ENCODE peak calls at places on chromosome 22, in eight cellular contexts. N, F, X, I, B, V, P and T are unnamed samples.

GRCh38 chr22:24208012-24208749 is 26.9 kb downstream of the SUSD2 start:
- DNase-seq in B (no peak), V (peak), N (no peak), F (peak), I (no peak), P (no peak), X (peak), T (no peak)

GRCh38 chr22:41178425-41178975 is 26.6 kb upstream of the L3MBTL2 start:
- DNase-seq in I (no peak), P (no peak), B (no peak), X (no peak), F (no peak), N (no peak), V (no peak), T (no peak)

GRCh38 chr22:25566812-25567211 is 2.3 kb downstream of the GRK3 start:
- DNase-seq in N (no peak), B (no peak), X (no peak), V (no peak), I (no peak), F (no peak), P (no peak), T (no peak)

GRCh38 chr22:37197451-37198289 is 9.6 kb upstream of the C1QTNF6 start:
- DNase-seq in N (no peak), X (peak), I (no peak), V (no peak), B (no peak), P (no peak), F (peak), T (no peak)

GRCh38 chr22:46127556-46127955 is 22.8 kb upstream of the PPARA start:
- DNase-seq in X (no peak), P (no peak), B (no peak), N (no peak), V (no peak), F (no peak), I (no peak), T (no peak)

GRCh38 chr22:36644333-36644757 is 59.2 kb downstream of the CACNG2 start:
- DNase-seq in F (peak), X (peak), N (peak), B (no peak), P (peak), I (no peak), V (no peak), T (peak)

GRCh38 chr22:26972281-26972680 is 314.9 kb downstream of the MIAT start:
- DNase-seq in N (no peak), P (no peak), V (no peak), B (no peak), X (no peak), F (no peak), I (no peak), T (no peak)

GRCh38 chr22:36017661-36018091 is 10.9 kb downstream of the RBFOX2 start:
- DNase-seq in I (no peak), F (no peak), N (no peak), V (no peak), X (no peak), P (no peak), B (no peak), T (no peak)

GRCh38 chr22:26161746-26162145 is 7.5 kb upstream of the SEZ6L start:
- DNase-seq in B (no peak), V (no peak), F (no peak), I (no peak), P (no peak), X (no peak), N (no peak), T (no peak)

GRCh38 chr22:17271711-17272451 is 52.6 kb upstream of the ADA2 start:
- DNase-seq in F (no peak), B (no peak), N (no peak), I (no peak), V (no peak), P (no peak), X (no peak), T (no peak)

DNA sequence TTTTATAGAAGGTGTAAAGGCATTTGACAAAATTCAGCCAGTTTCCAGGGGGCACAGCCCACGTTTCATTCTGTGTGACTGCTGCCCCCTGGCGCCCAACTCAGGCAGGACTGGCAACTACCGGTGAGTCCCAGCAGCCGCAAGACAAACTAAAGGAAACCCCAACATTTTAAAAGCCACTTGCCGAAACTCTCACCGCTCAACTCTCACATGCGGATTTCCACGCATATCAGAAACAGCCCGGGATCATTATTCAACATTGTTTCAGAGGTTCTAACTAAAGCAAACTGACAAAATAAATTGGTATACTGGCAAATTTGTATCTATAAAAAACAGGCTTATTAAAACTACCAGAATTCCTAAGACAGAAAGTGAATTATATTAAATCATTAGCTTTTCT is 48.2 kb downstream of the MORC2 start:
- DNase-seq in P (peak), I (no peak), V (peak), B (peak), N (peak), X (peak), F (peak), T (peak)
- H3K4me3 ChIP-seq in P (no peak), I (no peak), V (peak), B (peak), N (no peak), X (no peak), F (peak), T (no peak)

DNA sequence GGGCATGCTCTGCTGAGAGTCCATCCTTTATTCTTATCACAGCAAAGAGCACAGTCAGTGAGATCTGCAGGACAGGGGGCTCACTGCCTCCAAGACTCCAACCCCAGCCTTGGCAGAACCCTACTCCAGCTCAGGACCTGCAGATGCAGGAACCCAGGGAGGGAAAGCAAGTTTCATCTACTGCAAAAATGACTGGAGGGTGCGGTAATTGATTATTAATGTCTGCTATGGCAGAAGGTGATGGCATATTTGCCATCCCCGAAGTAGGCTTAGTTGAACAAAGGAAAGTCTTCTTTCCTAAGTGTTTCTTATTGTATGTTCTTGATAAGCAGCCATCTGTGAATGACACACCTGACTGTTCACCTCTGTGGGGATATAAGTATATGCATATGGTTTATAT is 9.2 kb downstream of the SCUBE1 start:
- DNase-seq in X (no peak), B (no peak), V (no peak), P (no peak), F (no peak), N (no peak), I (no peak), T (no peak)
- H3K4me3 ChIP-seq in X (no peak), B (no peak), V (no peak), P (no peak), F (no peak), N (no peak), I (no peak), T (no peak)

GRCh38 chr22:22927888-22928665 is 40.5 kb downstream of the IGLL5 start:
- DNase-seq in I (no peak), N (no peak), P (no peak), F (no peak), X (no peak), B (no peak), V (no peak), T (no peak)
- H3K4me3 ChIP-seq in I (no peak), N (no peak), P (no peak), F (no peak), X (no peak), B (no peak), V (no peak), T (no peak)

DNA sequence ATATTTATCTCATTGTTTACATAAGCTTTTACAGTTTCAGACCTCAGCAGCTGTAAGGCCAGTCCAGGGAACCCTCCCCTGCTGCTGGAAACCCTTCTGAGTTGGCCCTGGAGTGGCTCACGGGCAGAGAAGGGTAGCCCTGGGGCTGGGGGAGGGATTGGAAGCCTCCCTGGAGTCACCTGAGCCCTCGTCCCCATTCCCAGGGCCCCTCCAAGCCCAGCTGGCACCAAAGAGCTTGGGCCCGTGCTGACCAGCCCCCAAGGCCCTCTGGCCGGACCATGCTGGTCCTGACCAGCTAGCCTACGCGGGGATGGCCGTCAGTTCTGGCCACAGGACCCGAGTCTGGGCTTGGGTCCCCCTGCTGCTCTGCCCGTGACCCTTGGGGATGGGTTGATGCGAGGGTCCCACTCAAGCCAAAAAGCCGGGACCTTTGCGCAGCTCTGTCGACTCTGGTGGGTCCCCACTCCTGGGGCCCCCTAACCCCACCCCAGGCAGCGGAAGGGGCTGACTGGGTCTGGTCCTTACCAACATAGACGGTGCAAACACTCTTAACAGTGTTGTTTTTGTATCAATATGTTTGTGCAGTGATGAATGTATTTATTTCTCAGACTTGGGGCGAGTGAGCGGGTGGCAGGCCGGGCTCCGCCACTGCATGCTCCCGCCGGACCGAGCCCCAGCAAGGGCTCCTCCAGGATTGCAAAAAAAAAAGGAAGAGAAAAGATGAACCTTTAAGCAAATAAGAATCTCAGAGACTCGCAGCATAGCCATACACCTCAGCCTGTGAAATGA is 17.5 kb upstream of the TMEM191C start:
- DNase-seq in X (no peak), N (peak), V (no peak), P (no peak), I (no peak), B (no peak), F (peak), T (no peak)
- H3K4me3 ChIP-seq in X (no peak), N (no peak), V (no peak), P (no peak), I (no peak), B (no peak), F (no peak), T (no peak)

GRCh38 chr22:40027191-40028097 is 32.7 kb downstream of the FAM83F start:
- DNase-seq in N (no peak), P (no peak), F (no peak), V (no peak), B (no peak), X (no peak), I (no peak), T (no peak)
- H3K4me3 ChIP-seq in N (no peak), P (no peak), F (no peak), V (no peak), B (no peak), X (no peak), I (no peak), T (no peak)

DNA sequence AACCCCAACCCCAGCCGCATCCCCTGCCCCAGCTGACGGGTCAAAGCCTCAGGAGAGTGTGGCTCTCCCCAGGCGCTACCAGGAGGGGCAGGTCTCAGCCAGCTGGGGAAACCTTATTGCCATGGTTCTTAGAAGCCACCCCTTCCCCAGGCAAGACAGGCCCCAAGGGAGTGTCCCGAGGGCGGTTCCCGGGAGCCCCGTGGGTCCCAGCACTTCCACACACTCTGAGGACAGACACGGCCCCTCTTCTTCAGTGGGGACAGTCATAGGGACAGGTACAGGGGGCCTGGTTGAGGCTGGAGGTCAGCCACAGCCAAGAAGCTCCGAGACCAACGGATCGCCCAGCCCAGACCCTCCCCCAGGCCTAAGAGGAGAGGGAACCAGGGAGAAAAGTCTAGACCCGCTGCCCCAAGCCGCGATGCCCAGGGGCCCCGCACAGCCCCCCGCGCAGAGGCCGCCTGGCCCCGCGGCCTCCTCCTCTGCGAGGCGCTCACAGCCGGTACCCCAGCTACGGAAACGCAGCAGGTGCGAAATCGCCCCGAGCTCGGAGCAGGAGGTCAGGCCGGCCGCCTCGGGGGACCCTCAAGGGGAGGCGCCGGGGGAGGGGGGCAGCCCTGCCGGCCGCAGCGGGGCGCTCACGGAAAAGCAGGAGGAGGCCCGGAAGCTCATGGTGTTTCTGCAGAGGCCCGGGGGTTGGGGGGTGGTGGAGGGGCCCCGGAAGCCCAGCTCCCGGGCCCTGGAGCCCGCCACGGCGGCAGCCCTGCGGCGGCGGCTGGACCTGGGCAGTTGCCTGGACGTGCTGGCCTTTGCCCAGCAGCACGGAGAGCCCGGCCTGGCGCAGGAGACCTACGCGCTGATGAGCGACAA is 2.6 kb downstream of the KLHDC7B start:
- DNase-seq in F (no peak), B (peak), N (no peak), X (peak), V (no peak), I (no peak), P (no peak), T (peak)
- H3K4me3 ChIP-seq in F (peak), B (peak), N (no peak), X (no peak), V (peak), I (peak), P (no peak), T (peak)

GRCh38 chr22:48659393-48659792 is 1168.3 kb downstream of the BRD1 start:
- DNase-seq in I (no peak), B (no peak), X (no peak), P (no peak), V (no peak), N (no peak), F (no peak), T (no peak)
- H3K4me3 ChIP-seq in I (no peak), B (no peak), X (no peak), P (no peak), V (no peak), N (no peak), F (no peak), T (no peak)

GRCh38 chr22:39021552-39022250 is 774 bp downstream of the APOBEC3D start:
- DNase-seq in X (no peak), B (no peak), F (no peak), P (no peak), I (no peak), V (no peak), N (no peak), T (no peak)

GRCh38 chr22:39013923-39014722 is at the start of gene APOBEC3C:
- DNase-seq in F (peak), I (peak), X (peak), B (peak), N (peak), V (peak), P (peak), T (peak)

GRCh38 chr22:39012525-39013516 is 1.2 kb upstream of the APOBEC3C start:
- DNase-seq in X (no peak), I (no peak), P (no peak), N (no peak), B (no peak), V (no peak), F (no peak), T (no peak)

GRCh38 chr22:39016592-39016991 is 2.5 kb downstream of the APOBEC3C start:
- DNase-seq in P (no peak), N (no peak), X (no peak), V (no peak), B (no peak), F (no peak), I (no peak), T (no peak)

GRCh38 chr22:39017596-39018365 is 3.1 kb upstream of the APOBEC3D start:
- DNase-seq in B (no peak), F (no peak), N (peak), P (no peak), I (no peak), V (no peak), X (no peak), T (no peak)
- H3K4me3 ChIP-seq in B (no peak), F (no peak), N (no peak), P (no peak), I (no peak), V (no peak), X (no peak), T (no peak)